ENCODE peak calls at places on chromosomes 12 and 14, in four cellular contexts. One of them, this sample, is unnamed.

GRCh38 chr14:44531648-44532047 is 24.6 kb upstream of the FSCB start:
- DNase-seq in H9: no peak
- DNase-seq in mucosa of descending colon: no peak
- DNase-seq in mesothelial cell of epicardium: no peak
- DNase-seq in this sample: no peak

GRCh38 chr12:120350576-120351350 is 18.2 kb downstream of the MSI1 start:
- DNase-seq in mucosa of descending colon: no peak
- DNase-seq in H9: no peak
- DNase-seq in mesothelial cell of epicardium: no peak
- DNase-seq in this sample: no peak

GRCh38 chr14:105094193-105094907 is 29.1 kb upstream of the GPR132 start:
- DNase-seq in H9: no peak
- DNase-seq in mucosa of descending colon: peak
- DNase-seq in mesothelial cell of epicardium: no peak
- DNase-seq in this sample: no peak

GRCh38 chr14:74609721-74610120 is 2.3 kb downstream of the LTBP2 start:
- DNase-seq in H9: no peak
- DNase-seq in mesothelial cell of epicardium: no peak
- DNase-seq in mucosa of descending colon: no peak
- DNase-seq in this sample: no peak

GRCh38 chr12:95322335-95322734 is 104.7 kb downstream of the VEZT start:
- DNase-seq in mucosa of descending colon: no peak
- DNase-seq in H9: no peak
- DNase-seq in mesothelial cell of epicardium: no peak
- DNase-seq in this sample: no peak

GRCh38 chr12:5254703-5255102 is 177.2 kb upstream of the NTF3 start:
- DNase-seq in mesothelial cell of epicardium: no peak
- DNase-seq in mucosa of descending colon: no peak
- DNase-seq in H9: no peak
- DNase-seq in this sample: no peak

GRCh38 chr12:122042910-122043309 is 21.2 kb downstream of the BCL7A start:
- DNase-seq in mucosa of descending colon: no peak
- DNase-seq in H9: no peak
- DNase-seq in mesothelial cell of epicardium: no peak
- DNase-seq in this sample: no peak

GRCh38 chr12:117076410-117077372 is 22.5 kb downstream of the TESC start:
- DNase-seq in mucosa of descending colon: no peak
- DNase-seq in H9: no peak
- DNase-seq in mesothelial cell of epicardium: no peak
- DNase-seq in this sample: no peak

GRCh38 chr14:39395555-39396254 is 36.5 kb downstream of the FBXO33 start:
- DNase-seq in H9: no peak
- DNase-seq in mesothelial cell of epicardium: no peak
- DNase-seq in mucosa of descending colon: no peak
- DNase-seq in this sample: no peak

GRCh38 chr14:21093769-21094681 is 4.4 kb downstream of the ZNF219 start:
- DNase-seq in H9: peak
- DNase-seq in mesothelial cell of epicardium: no peak
- DNase-seq in mucosa of descending colon: no peak
- DNase-seq in this sample: no peak

GRCh38 chr12:132807295-132808222 is 21.1 kb downstream of the GOLGA3 start:
- DNase-seq in mesothelial cell of epicardium: no peak
- DNase-seq in mucosa of descending colon: no peak
- DNase-seq in H9: peak
- DNase-seq in this sample: no peak

GRCh38 chr14:59187802-59188460 is 536 bp upstream of the DAAM1 start:
- DNase-seq in mesothelial cell of epicardium: no peak
- DNase-seq in mucosa of descending colon: no peak
- DNase-seq in H9: no peak
- DNase-seq in this sample: no peak

GRCh38 chr12:66065623-66066022 is 64.9 kb downstream of the LLPH start:
- DNase-seq in mucosa of descending colon: no peak
- DNase-seq in mesothelial cell of epicardium: no peak
- DNase-seq in H9: no peak
- DNase-seq in this sample: no peak

DNA sequence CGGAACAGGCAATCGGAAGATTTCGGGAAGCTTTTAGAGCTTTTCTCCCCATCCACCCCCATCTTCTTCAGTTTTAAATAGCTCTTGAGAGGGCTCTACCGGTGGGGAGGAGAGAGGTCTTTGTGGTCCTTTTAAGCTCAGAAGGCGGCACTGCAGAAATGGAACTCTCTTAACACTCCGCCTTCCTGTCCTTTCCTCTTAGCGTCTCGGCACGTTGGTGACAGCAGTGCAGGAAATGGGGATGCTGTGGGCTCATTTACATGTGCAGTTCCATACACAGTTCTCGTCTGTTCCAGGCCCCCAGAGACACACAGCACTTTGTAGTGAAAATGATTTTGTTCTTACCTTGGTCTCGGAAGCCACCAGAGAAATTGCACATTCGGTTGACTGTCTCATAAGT is 50.4 kb upstream of the RIN3 start:
- DNase-seq in H9: no peak
- DNase-seq in mesothelial cell of epicardium: no peak
- DNase-seq in mucosa of descending colon: no peak
- DNase-seq in this sample: no peak
- TF ChIP-seq CTCF in H9: no peak
- TF ChIP-seq CTCF in mesothelial cell of epicardium: no peak
- TF ChIP-seq CTCF in mucosa of descending colon: no peak
- TF ChIP-seq CTCF in this sample: no peak

GRCh38 chr12:93100610-93101009 is 171.5 kb upstream of the EEA1 start:
- DNase-seq in H9: no peak
- DNase-seq in mesothelial cell of epicardium: no peak
- DNase-seq in mucosa of descending colon: no peak
- DNase-seq in this sample: no peak

GRCh38 chr12:93102744-93103143 is 173.6 kb upstream of the EEA1 start:
- DNase-seq in mesothelial cell of epicardium: no peak
- DNase-seq in mucosa of descending colon: no peak
- DNase-seq in H9: no peak
- DNase-seq in this sample: no peak

GRCh38 chr12:93101367-93101766 is 172.3 kb upstream of the EEA1 start:
- DNase-seq in H9: no peak
- DNase-seq in mesothelial cell of epicardium: no peak
- DNase-seq in mucosa of descending colon: no peak
- DNase-seq in this sample: no peak

GRCh38 chr12:93103154-93103553 is 174.1 kb upstream of the EEA1 start:
- DNase-seq in H9: no peak
- DNase-seq in mucosa of descending colon: no peak
- DNase-seq in mesothelial cell of epicardium: no peak
- DNase-seq in this sample: no peak

DNA sequence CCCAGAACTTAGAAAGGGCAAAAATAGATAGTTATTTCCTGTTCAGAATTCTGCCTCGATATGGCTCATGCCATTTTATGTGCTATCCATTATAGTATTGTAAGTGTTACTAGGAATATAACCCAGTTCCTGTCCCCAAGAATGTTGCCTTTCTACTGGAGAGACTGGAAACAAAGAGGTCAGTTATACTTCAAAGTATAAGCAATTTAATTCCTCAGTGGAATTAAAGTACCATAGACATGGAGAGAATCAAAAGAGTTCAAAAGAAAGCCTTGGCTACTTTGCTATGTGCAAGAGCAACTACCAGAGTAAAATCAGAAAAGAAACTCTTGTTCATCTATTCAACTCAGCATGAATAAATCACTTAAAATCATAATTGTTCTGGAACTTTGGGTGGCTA is 173.2 kb upstream of the EEA1 start:
- DNase-seq in H9: no peak
- DNase-seq in mesothelial cell of epicardium: no peak
- DNase-seq in mucosa of descending colon: no peak
- DNase-seq in this sample: no peak
- TF ChIP-seq CTCF in H9: no peak
- TF ChIP-seq CTCF in mesothelial cell of epicardium: no peak
- TF ChIP-seq CTCF in mucosa of descending colon: no peak
- TF ChIP-seq CTCF in this sample: no peak

DNA sequence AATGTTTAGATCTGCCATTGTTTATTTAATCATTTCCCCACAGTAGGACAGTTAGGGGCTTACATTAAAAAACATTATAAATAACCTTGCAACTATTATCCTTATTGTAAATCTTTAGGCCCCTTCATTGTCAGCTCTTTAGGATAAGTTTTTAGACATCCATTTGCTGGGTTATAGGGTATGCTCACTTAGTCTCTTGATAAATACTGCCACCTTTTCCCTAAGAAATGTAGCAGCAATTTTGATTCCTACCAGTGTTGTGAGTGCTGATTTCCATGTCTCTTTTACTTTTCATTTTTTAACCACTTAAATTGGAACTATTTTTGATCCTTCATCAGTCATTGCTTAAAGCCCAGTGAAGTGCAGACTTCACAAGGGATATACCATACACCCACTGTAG is 94.4 kb downstream of the AVPR1A start:
- DNase-seq in mesothelial cell of epicardium: no peak
- DNase-seq in H9: no peak
- DNase-seq in mucosa of descending colon: no peak
- DNase-seq in this sample: no peak
- TF ChIP-seq CTCF in mesothelial cell of epicardium: no peak
- TF ChIP-seq CTCF in H9: no peak
- TF ChIP-seq CTCF in mucosa of descending colon: no peak
- TF ChIP-seq CTCF in this sample: no peak

DNA sequence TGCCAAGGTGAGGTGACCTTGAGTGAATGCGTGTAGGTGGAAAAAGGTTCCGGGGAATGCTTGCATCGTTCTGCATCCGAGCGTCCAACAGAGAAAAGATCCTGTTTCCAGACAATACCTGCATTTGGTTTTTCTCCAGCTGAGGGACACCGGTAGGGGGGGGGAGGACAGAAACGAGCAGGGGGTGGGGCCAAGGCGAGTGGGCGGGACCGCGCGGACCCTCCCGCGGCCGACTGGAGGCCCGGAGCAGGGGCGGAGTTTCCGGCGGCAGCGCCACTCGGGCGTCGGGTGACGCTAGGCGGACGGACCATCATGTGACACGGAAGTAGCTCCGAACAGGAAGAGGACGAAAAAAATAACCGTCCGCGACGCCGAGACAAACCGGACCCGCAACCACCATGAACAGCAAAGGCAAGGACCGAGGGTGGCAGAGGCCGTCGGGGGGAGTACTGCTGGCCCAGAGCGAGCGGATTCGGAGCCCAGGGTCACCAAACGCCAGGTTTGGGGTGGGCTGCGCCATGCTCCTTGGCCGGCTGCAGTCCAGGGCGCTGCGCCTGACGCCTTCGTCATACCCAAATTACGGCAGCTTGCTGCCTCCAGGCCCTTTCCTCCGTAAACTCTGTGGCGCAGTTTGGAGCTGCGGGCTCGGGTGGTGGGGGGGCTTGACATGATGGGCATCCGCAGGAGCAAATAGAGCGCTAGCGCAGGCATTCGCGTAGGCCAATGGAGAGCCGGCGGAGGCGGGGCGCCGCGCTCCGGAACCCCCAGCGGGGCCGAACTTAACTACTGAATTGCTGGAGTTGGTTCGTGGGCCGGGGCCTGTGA is at the start of gene DAZAP2:
- DNase-seq in mucosa of descending colon: peak
- DNase-seq in mesothelial cell of epicardium: peak
- DNase-seq in H9: peak
- DNase-seq in this sample: peak
- TF ChIP-seq CTCF in mucosa of descending colon: no peak
- TF ChIP-seq CTCF in mesothelial cell of epicardium: no peak
- TF ChIP-seq CTCF in H9: no peak
- TF ChIP-seq CTCF in this sample: no peak

GRCh38 chr12:2641209-2641608 is 153.6 kb upstream of the FKBP4 start:
- DNase-seq in H9: peak
- DNase-seq in mucosa of descending colon: no peak
- DNase-seq in mesothelial cell of epicardium: no peak
- DNase-seq in this sample: no peak
- TF ChIP-seq CTCF in H9: peak
- TF ChIP-seq CTCF in mucosa of descending colon: no peak
- TF ChIP-seq CTCF in mesothelial cell of epicardium: no peak
- TF ChIP-seq CTCF in this sample: no peak

DNA sequence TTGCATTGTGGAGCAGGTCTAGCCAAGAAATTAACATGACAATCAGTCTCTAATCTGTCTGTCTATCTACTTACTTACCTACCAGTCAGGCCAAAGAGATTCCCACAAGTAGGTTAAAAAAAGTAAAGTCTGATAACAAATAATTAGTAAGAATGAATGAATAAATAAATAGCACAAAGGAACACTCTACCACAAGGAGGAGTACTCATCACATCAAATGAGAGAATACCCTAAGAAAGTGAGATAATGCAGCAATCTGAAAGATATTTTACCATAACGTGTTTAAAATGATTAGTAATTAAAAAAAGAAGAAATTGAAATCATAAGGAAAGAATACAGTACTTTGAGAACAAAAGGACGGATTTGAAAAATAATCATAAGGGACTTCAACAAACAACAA is 187.2 kb downstream of the SYNE2 start:
- DNase-seq in mesothelial cell of epicardium: no peak
- DNase-seq in mucosa of descending colon: no peak
- DNase-seq in H9: no peak
- DNase-seq in this sample: no peak
- TF ChIP-seq CTCF in mesothelial cell of epicardium: peak
- TF ChIP-seq CTCF in mucosa of descending colon: no peak
- TF ChIP-seq CTCF in H9: peak
- TF ChIP-seq CTCF in this sample: no peak

GRCh38 chr14:55026793-55027560 is at the start of the genes SOCS4 and WDHD1:
- DNase-seq in mesothelial cell of epicardium: peak
- DNase-seq in mucosa of descending colon: peak
- DNase-seq in H9: peak
- DNase-seq in this sample: peak
- TF ChIP-seq CTCF in mesothelial cell of epicardium: no peak
- TF ChIP-seq CTCF in mucosa of descending colon: no peak
- TF ChIP-seq CTCF in H9: no peak
- TF ChIP-seq CTCF in this sample: no peak

GRCh38 chr12:112870267-112870980 is 36.3 kb upstream of the OAS1 start:
- DNase-seq in mucosa of descending colon: no peak
- DNase-seq in H9: no peak
- DNase-seq in mesothelial cell of epicardium: no peak
- DNase-seq in this sample: no peak
- TF ChIP-seq CTCF in mucosa of descending colon: no peak
- TF ChIP-seq CTCF in H9: no peak
- TF ChIP-seq CTCF in mesothelial cell of epicardium: no peak
- TF ChIP-seq CTCF in this sample: no peak